ENCODE peak calls at places on chromosome 13, in six cellular contexts. One of them, this sample, is unnamed.

GRCh38 chr13:99572921-99573320 is 71.6 kb downstream of the TM9SF2 start:
- DNase-seq in adrenal gland: no peak
- DNase-seq in A549: no peak
- DNase-seq in tibial nerve: no peak
- DNase-seq in cardiac muscle cell: no peak
- DNase-seq in tibial artery: no peak
- DNase-seq in this sample: no peak

GRCh38 chr13:30156270-30156669 is 151.1 kb downstream of the KATNAL1 start:
- DNase-seq in adrenal gland: no peak
- DNase-seq in A549: no peak
- DNase-seq in tibial nerve: no peak
- DNase-seq in cardiac muscle cell: no peak
- DNase-seq in tibial artery: no peak
- DNase-seq in this sample: no peak

GRCh38 chr13:112670864-112671263 is 19.0 kb upstream of the ATP11A start:
- DNase-seq in adrenal gland: no peak
- DNase-seq in A549: no peak
- DNase-seq in tibial nerve: no peak
- DNase-seq in cardiac muscle cell: no peak
- DNase-seq in tibial artery: peak; percentile 12
- DNase-seq in this sample: no peak

GRCh38 chr13:100274942-100275506 is 186.1 kb downstream of the PCCA start:
- DNase-seq in adrenal gland: no peak
- DNase-seq in A549: no peak
- DNase-seq in tibial nerve: no peak
- DNase-seq in cardiac muscle cell: no peak
- DNase-seq in tibial artery: no peak
- DNase-seq in this sample: no peak

GRCh38 chr13:113802090-113802531 is 43.1 kb downstream of the TMEM255B start:
- DNase-seq in adrenal gland: no peak
- DNase-seq in A549: peak; percentile 15
- DNase-seq in tibial nerve: peak; percentile 68
- DNase-seq in cardiac muscle cell: peak; percentile 58
- DNase-seq in tibial artery: peak; percentile 38
- DNase-seq in this sample: peak; percentile 48

GRCh38 chr13:41917641-41918040 is 43.3 kb downstream of the VWA8 start:
- DNase-seq in adrenal gland: no peak
- DNase-seq in A549: no peak
- DNase-seq in tibial nerve: no peak
- DNase-seq in cardiac muscle cell: no peak
- DNase-seq in tibial artery: no peak
- DNase-seq in this sample: no peak

GRCh38 chr13:41008349-41008980 is 10.7 kb downstream of the ELF1 start:
- DNase-seq in adrenal gland: no peak
- DNase-seq in A549: no peak
- DNase-seq in tibial nerve: no peak
- DNase-seq in cardiac muscle cell: no peak
- DNase-seq in tibial artery: no peak
- DNase-seq in this sample: no peak

GRCh38 chr13:47215741-47216140 is 318.9 kb upstream of the HTR2A start:
- DNase-seq in adrenal gland: no peak
- DNase-seq in A549: no peak
- DNase-seq in tibial nerve: no peak
- DNase-seq in cardiac muscle cell: no peak
- DNase-seq in tibial artery: no peak
- DNase-seq in this sample: no peak

GRCh38 chr13:51861728-51862300 is at the start of gene CCDC70:
- DNase-seq in adrenal gland: no peak
- DNase-seq in A549: no peak
- DNase-seq in tibial nerve: no peak
- DNase-seq in cardiac muscle cell: no peak
- DNase-seq in tibial artery: no peak
- DNase-seq in this sample: no peak

GRCh38 chr13:99982021-99982740 is 597 bp downstream of the ZIC2 start:
- DNase-seq in adrenal gland: no peak
- DNase-seq in A549: no peak
- DNase-seq in tibial nerve: no peak
- DNase-seq in cardiac muscle cell: peak; percentile 62
- DNase-seq in tibial artery: no peak
- DNase-seq in this sample: no peak

GRCh38 chr13:79987323-79987722 is 353.6 kb downstream of the SPRY2 start:
- DNase-seq in adrenal gland: no peak
- DNase-seq in A549: no peak
- DNase-seq in tibial nerve: no peak
- DNase-seq in cardiac muscle cell: no peak
- DNase-seq in tibial artery: no peak
- DNase-seq in this sample: no peak

GRCh38 chr13:40666905-40667621 is 622 bp upstream of the FOXO1 start:
- DNase-seq in adrenal gland: peak; percentile 56
- DNase-seq in A549: peak; percentile 19
- DNase-seq in tibial nerve: no peak
- DNase-seq in cardiac muscle cell: peak; percentile 86
- DNase-seq in tibial artery: peak; percentile 65
- DNase-seq in this sample: peak; percentile 93

GRCh38 chr13:42061943-42062342 is 13.5 kb downstream of the DGKH start:
- DNase-seq in adrenal gland: no peak
- DNase-seq in A549: no peak
- DNase-seq in tibial nerve: no peak
- DNase-seq in cardiac muscle cell: no peak
- DNase-seq in tibial artery: no peak
- DNase-seq in this sample: no peak

GRCh38 chr13:98333481-98333880 is 156.4 kb upstream of the RNF113B start:
- DNase-seq in adrenal gland: no peak
- DNase-seq in A549: no peak
- DNase-seq in tibial nerve: no peak
- DNase-seq in cardiac muscle cell: no peak
- DNase-seq in tibial artery: no peak
- DNase-seq in this sample: no peak

GRCh38 chr13:33740134-33740538 is 77.8 kb upstream of the RFC3 start:
- DNase-seq in adrenal gland: no peak
- DNase-seq in A549: no peak
- DNase-seq in tibial nerve: no peak
- DNase-seq in cardiac muscle cell: no peak
- DNase-seq in tibial artery: no peak
- DNase-seq in this sample: no peak

GRCh38 chr13:35144496-35144895 is 202.4 kb downstream of the NBEA start:
- DNase-seq in adrenal gland: no peak
- DNase-seq in A549: no peak
- DNase-seq in tibial nerve: no peak
- DNase-seq in cardiac muscle cell: no peak
- DNase-seq in tibial artery: no peak
- DNase-seq in this sample: no peak

GRCh38 chr13:113835461-113836274 is 28.2 kb downstream of the GAS6 start:
- DNase-seq in adrenal gland: no peak
- DNase-seq in A549: no peak
- DNase-seq in tibial nerve: no peak
- DNase-seq in cardiac muscle cell: no peak
- DNase-seq in tibial artery: no peak
- DNase-seq in this sample: no peak

GRCh38 chr13:32852568-32852967 is 163.7 kb upstream of the KL start:
- DNase-seq in adrenal gland: no peak
- DNase-seq in A549: no peak
- DNase-seq in tibial nerve: no peak
- DNase-seq in cardiac muscle cell: no peak
- DNase-seq in tibial artery: no peak
- DNase-seq in this sample: no peak

GRCh38 chr13:40064723-40065122 is 409.3 kb downstream of the COG6 start:
- DNase-seq in adrenal gland: no peak
- DNase-seq in A549: peak; percentile 5
- DNase-seq in tibial nerve: no peak
- DNase-seq in cardiac muscle cell: no peak
- DNase-seq in tibial artery: peak; percentile 54
- DNase-seq in this sample: no peak

GRCh38 chr13:81326913-81327312 is 986.0 kb upstream of the SPRY2 start:
- DNase-seq in adrenal gland: no peak
- DNase-seq in A549: no peak
- DNase-seq in tibial nerve: no peak
- DNase-seq in cardiac muscle cell: no peak
- DNase-seq in tibial artery: no peak
- DNase-seq in this sample: no peak

GRCh38 chr13:112450567-112451240 is 74.5 kb downstream of the SPACA7 start:
- DNase-seq in adrenal gland: no peak
- DNase-seq in A549: no peak
- DNase-seq in tibial nerve: no peak
- DNase-seq in cardiac muscle cell: no peak
- DNase-seq in tibial artery: peak; percentile 11
- DNase-seq in this sample: no peak

GRCh38 chr13:75541287-75541686 is 3.6 kb upstream of the COMMD6 start:
- DNase-seq in adrenal gland: no peak
- DNase-seq in A549: no peak
- DNase-seq in tibial nerve: no peak
- DNase-seq in cardiac muscle cell: no peak
- DNase-seq in tibial artery: no peak
- DNase-seq in this sample: no peak

GRCh38 chr13:100610399-100611347 is 22.1 kb upstream of the GGACT start:
- DNase-seq in adrenal gland: no peak
- DNase-seq in A549: no peak
- DNase-seq in tibial nerve: no peak
- DNase-seq in cardiac muscle cell: no peak
- DNase-seq in tibial artery: no peak
- DNase-seq in this sample: no peak

GRCh38 chr13:33543631-33544030 is 258.1 kb upstream of the STARD13 start:
- DNase-seq in adrenal gland: no peak
- DNase-seq in A549: no peak
- DNase-seq in tibial nerve: no peak
- DNase-seq in cardiac muscle cell: no peak
- DNase-seq in tibial artery: no peak
- DNase-seq in this sample: no peak

GRCh38 chr13:90502762-90503161 is 844.7 kb upstream of the MIR17HG start:
- DNase-seq in adrenal gland: no peak
- DNase-seq in A549: no peak
- DNase-seq in tibial nerve: no peak
- DNase-seq in cardiac muscle cell: peak; percentile 76
- DNase-seq in tibial artery: no peak
- DNase-seq in this sample: no peak

GRCh38 chr13:47959468-47960088 is 41.5 kb downstream of the SUCLA2 start:
- DNase-seq in adrenal gland: no peak
- DNase-seq in A549: no peak
- DNase-seq in tibial nerve: no peak
- DNase-seq in cardiac muscle cell: no peak
- DNase-seq in tibial artery: no peak
- DNase-seq in this sample: no peak

DNA sequence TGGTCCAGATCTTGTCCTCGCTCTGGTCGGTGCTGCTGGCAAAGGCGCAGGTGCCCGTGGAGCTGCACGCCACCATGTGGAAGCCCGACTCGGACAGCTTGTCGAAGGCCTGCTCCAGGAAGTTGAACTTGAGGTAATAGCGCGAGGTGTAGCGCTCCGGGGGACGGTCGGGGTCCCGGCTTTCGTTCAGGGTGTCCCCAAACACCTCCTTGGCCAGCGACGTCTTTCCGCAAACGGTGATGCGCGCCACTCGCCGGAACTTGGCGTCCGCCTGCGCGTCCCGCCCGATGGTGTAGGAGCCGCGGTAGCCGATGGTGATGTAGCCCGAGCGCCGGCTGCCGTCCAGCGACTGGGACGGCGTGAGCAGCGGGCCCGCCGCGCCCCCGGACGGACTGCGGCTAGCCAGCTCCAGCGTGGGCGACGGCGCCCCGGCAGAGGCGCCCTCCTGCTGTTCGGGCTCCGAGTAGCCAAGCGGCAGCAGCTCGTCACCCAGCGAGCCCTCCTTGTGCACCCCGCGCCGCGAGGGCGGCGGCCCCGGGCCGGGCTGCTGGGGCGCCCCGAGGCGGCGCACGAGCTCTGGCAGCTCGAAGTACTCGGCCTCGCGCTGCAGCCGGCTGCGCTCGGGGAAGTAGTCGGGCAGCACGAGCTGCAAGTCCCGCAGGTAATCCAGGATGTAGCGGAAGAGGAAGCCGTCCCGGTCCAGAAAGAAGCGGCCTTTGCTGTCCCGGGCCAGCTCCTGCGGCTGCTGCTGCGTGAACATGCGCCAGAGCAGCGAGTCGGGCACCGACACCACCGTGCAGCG is 801 bp downstream of the KCTD12 start:
- DNase-seq in adrenal gland: peak; percentile 71
- DNase-seq in A549: peak; percentile 19
- DNase-seq in tibial nerve: peak; percentile 63
- DNase-seq in cardiac muscle cell: peak; percentile 72
- DNase-seq in tibial artery: peak; percentile 73
- DNase-seq in this sample: peak; percentile 92
- H3K27ac ChIP-seq in adrenal gland: peak overlapping the region; percentile 73
- H3K27ac ChIP-seq in A549: peak overlapping the region; percentile 18
- H3K27ac ChIP-seq in tibial nerve: peak overlapping the region; percentile 86
- H3K27ac ChIP-seq in cardiac muscle cell: peak overlapping the region; percentile 93
- H3K27ac ChIP-seq in tibial artery: peak overlapping the region; percentile 88
- H3K27ac ChIP-seq in this sample: peak overlapping the region; percentile 98

GRCh38 chr13:31733709-31734108 is 5.6 kb upstream of the RXFP2 start:
- DNase-seq in adrenal gland: no peak
- DNase-seq in A549: no peak
- DNase-seq in tibial nerve: no peak
- DNase-seq in cardiac muscle cell: no peak
- DNase-seq in tibial artery: no peak
- DNase-seq in this sample: no peak
- H3K27ac ChIP-seq in adrenal gland: no peak overlapping the region
- H3K27ac ChIP-seq in A549: no peak overlapping the region
- H3K27ac ChIP-seq in tibial nerve: no peak overlapping the region
- H3K27ac ChIP-seq in cardiac muscle cell: no peak overlapping the region
- H3K27ac ChIP-seq in tibial artery: no peak overlapping the region
- H3K27ac ChIP-seq in this sample: no peak overlapping the region

DNA sequence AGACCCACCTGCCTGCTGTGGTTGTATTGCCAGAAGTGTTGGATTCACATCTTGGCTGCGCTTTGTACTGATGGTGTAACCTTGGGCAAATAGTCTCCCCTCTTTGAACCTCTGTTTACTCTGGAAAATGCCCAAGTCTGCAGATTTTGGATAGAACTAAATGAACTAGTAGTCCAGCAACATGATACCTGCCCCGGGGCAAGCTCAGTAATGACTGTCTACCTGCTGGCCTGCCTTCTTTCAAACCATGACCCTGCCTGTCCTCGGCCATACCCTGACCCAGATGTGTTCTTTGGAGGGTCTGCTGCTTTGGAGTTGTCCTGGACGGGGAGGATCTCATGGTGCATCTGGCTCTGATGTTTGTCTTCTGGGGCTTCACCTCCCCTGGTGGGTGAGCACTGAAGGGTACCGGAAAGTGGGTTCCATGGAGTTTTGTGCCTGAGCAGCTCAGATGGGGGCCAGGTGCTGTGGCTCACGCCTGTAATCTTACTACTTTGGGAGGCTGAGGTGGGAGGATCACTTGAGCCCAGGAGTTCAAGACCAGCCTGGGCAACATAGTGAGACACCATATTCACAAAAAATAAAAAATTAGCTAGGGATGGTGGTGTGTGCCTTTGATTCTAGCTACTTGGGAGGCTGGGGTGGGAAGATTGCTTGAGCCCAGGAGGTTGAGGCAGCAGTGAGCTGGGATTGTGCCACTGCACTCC is 59.5 kb downstream of the TNFRSF19 start:
- DNase-seq in adrenal gland: no peak
- DNase-seq in A549: no peak
- DNase-seq in tibial nerve: no peak
- DNase-seq in cardiac muscle cell: no peak
- DNase-seq in tibial artery: no peak
- DNase-seq in this sample: no peak
- H3K27ac ChIP-seq in adrenal gland: no peak overlapping the region
- H3K27ac ChIP-seq in A549: no peak overlapping the region
- H3K27ac ChIP-seq in tibial nerve: no peak overlapping the region
- H3K27ac ChIP-seq in cardiac muscle cell: peak overlapping the region; percentile 6
- H3K27ac ChIP-seq in tibial artery: no peak overlapping the region
- H3K27ac ChIP-seq in this sample: peak overlapping the region; percentile 16

GRCh38 chr13:43816401-43816889 is 29.7 kb upstream of the ENOX1 start:
- DNase-seq in adrenal gland: no peak
- DNase-seq in A549: no peak
- DNase-seq in tibial nerve: no peak
- DNase-seq in cardiac muscle cell: no peak
- DNase-seq in tibial artery: no peak
- DNase-seq in this sample: no peak

GRCh38 chr13:43815204-43815603 is 28.4 kb upstream of the ENOX1 start:
- DNase-seq in adrenal gland: no peak
- DNase-seq in A549: no peak
- DNase-seq in tibial nerve: no peak
- DNase-seq in cardiac muscle cell: peak; percentile 44
- DNase-seq in tibial artery: no peak
- DNase-seq in this sample: no peak
- H3K27ac ChIP-seq in adrenal gland: no peak overlapping the region
- H3K27ac ChIP-seq in A549: peak overlapping the region; percentile 36
- H3K27ac ChIP-seq in tibial nerve: no peak overlapping the region
- H3K27ac ChIP-seq in cardiac muscle cell: peak overlapping the region; percentile 78
- H3K27ac ChIP-seq in tibial artery: no peak overlapping the region
- H3K27ac ChIP-seq in this sample: no peak overlapping the region